ENCODE peak calls at places on chromosomes 1 and 21, in nine cellular contexts. One of them, this sample, is unnamed.

GRCh38 chr1:209486861-209487260 is 96.7 kb upstream of the CAMK1G start:
- DNase-seq in right atrium auricular region: no peak
- DNase-seq in PC-3: peak
- DNase-seq in GM10248: no peak
- DNase-seq in A549: no peak
- DNase-seq in HFFc6: peak
- DNase-seq in mucosa of descending colon: no peak
- DNase-seq in dorsolateral prefrontal cortex: no peak
- DNase-seq in activated B cell treated with CpG ODN at 0.5 μM for 24 hours: no peak
- DNase-seq in this sample: peak

GRCh38 chr1:94989911-94990463 is 63.1 kb upstream of the CNN3 start:
- DNase-seq in dorsolateral prefrontal cortex: no peak
- DNase-seq in activated B cell treated with CpG ODN at 0.5 μM for 24 hours: no peak
- DNase-seq in right atrium auricular region: no peak
- DNase-seq in GM10248: no peak
- DNase-seq in PC-3: no peak
- DNase-seq in mucosa of descending colon: no peak
- DNase-seq in HFFc6: no peak
- DNase-seq in A549: no peak
- DNase-seq in this sample: no peak

GRCh38 chr1:113981962-113982931 is 3.0 kb downstream of the OLFML3 start:
- DNase-seq in right atrium auricular region: peak
- DNase-seq in dorsolateral prefrontal cortex: no peak
- DNase-seq in activated B cell treated with CpG ODN at 0.5 μM for 24 hours: no peak
- DNase-seq in PC-3: no peak
- DNase-seq in GM10248: no peak
- DNase-seq in mucosa of descending colon: peak
- DNase-seq in A549: no peak
- DNase-seq in HFFc6: peak
- DNase-seq in this sample: peak

GRCh38 chr1:6969106-6969505 is 183.9 kb downstream of the CAMTA1 start:
- DNase-seq in right atrium auricular region: no peak
- DNase-seq in dorsolateral prefrontal cortex: no peak
- DNase-seq in HFFc6: peak
- DNase-seq in activated B cell treated with CpG ODN at 0.5 μM for 24 hours: no peak
- DNase-seq in GM10248: no peak
- DNase-seq in A549: no peak
- DNase-seq in mucosa of descending colon: no peak
- DNase-seq in PC-3: no peak
- DNase-seq in this sample: no peak

GRCh38 chr1:7043232-7043549 is 257.9 kb downstream of the CAMTA1 start:
- DNase-seq in HFFc6: no peak
- DNase-seq in activated B cell treated with CpG ODN at 0.5 μM for 24 hours: no peak
- DNase-seq in A549: no peak
- DNase-seq in right atrium auricular region: no peak
- DNase-seq in GM10248: no peak
- DNase-seq in PC-3: no peak
- DNase-seq in dorsolateral prefrontal cortex: no peak
- DNase-seq in mucosa of descending colon: no peak
- DNase-seq in this sample: no peak

GRCh38 chr21:38165466-38166213 is 91.2 kb upstream of the KCNJ15 start:
- DNase-seq in activated B cell treated with CpG ODN at 0.5 μM for 24 hours: no peak
- DNase-seq in A549: no peak
- DNase-seq in mucosa of descending colon: no peak
- DNase-seq in PC-3: no peak
- DNase-seq in right atrium auricular region: no peak
- DNase-seq in GM10248: no peak
- DNase-seq in HFFc6: no peak
- DNase-seq in dorsolateral prefrontal cortex: no peak
- DNase-seq in this sample: no peak

GRCh38 chr1:24641646-24642151 is 1.4 kb upstream of the SRRM1 start:
- DNase-seq in A549: no peak
- DNase-seq in GM10248: peak
- DNase-seq in HFFc6: no peak
- DNase-seq in right atrium auricular region: no peak
- DNase-seq in mucosa of descending colon: peak
- DNase-seq in dorsolateral prefrontal cortex: no peak
- DNase-seq in activated B cell treated with CpG ODN at 0.5 μM for 24 hours: peak
- DNase-seq in PC-3: no peak
- DNase-seq in this sample: peak

GRCh38 chr1:7652551-7653098 is 118.5 kb upstream of the VAMP3 start:
- DNase-seq in activated B cell treated with CpG ODN at 0.5 μM for 24 hours: no peak
- DNase-seq in GM10248: no peak
- DNase-seq in dorsolateral prefrontal cortex: no peak
- DNase-seq in mucosa of descending colon: no peak
- DNase-seq in right atrium auricular region: no peak
- DNase-seq in HFFc6: no peak
- DNase-seq in A549: no peak
- DNase-seq in PC-3: no peak
- DNase-seq in this sample: no peak

GRCh38 chr21:35316933-35317332 is 267.8 kb upstream of the RUNX1 start:
- DNase-seq in A549: no peak
- DNase-seq in dorsolateral prefrontal cortex: no peak
- DNase-seq in GM10248: no peak
- DNase-seq in HFFc6: no peak
- DNase-seq in activated B cell treated with CpG ODN at 0.5 μM for 24 hours: no peak
- DNase-seq in PC-3: no peak
- DNase-seq in mucosa of descending colon: no peak
- DNase-seq in right atrium auricular region: no peak
- DNase-seq in this sample: no peak

GRCh38 chr1:239587066-239587465 is 200.7 kb downstream of the CHRM3 start:
- DNase-seq in dorsolateral prefrontal cortex: no peak
- DNase-seq in right atrium auricular region: no peak
- DNase-seq in PC-3: no peak
- DNase-seq in A549: no peak
- DNase-seq in GM10248: no peak
- DNase-seq in HFFc6: no peak
- DNase-seq in activated B cell treated with CpG ODN at 0.5 μM for 24 hours: no peak
- DNase-seq in mucosa of descending colon: no peak
- DNase-seq in this sample: no peak

GRCh38 chr1:205345761-205346160 is 11.0 kb downstream of the KLHDC8A start:
- DNase-seq in mucosa of descending colon: no peak
- DNase-seq in activated B cell treated with CpG ODN at 0.5 μM for 24 hours: no peak
- DNase-seq in GM10248: no peak
- DNase-seq in A549: no peak
- DNase-seq in HFFc6: no peak
- DNase-seq in right atrium auricular region: no peak
- DNase-seq in dorsolateral prefrontal cortex: no peak
- DNase-seq in PC-3: no peak
- DNase-seq in this sample: no peak

GRCh38 chr1:205340674-205341073 is 16.0 kb downstream of the KLHDC8A start:
- DNase-seq in activated B cell treated with CpG ODN at 0.5 μM for 24 hours: no peak
- DNase-seq in GM10248: no peak
- DNase-seq in HFFc6: no peak
- DNase-seq in PC-3: no peak
- DNase-seq in right atrium auricular region: no peak
- DNase-seq in A549: no peak
- DNase-seq in dorsolateral prefrontal cortex: no peak
- DNase-seq in mucosa of descending colon: no peak
- DNase-seq in this sample: no peak

GRCh38 chr1:205346956-205347574 is 9.7 kb downstream of the KLHDC8A start:
- DNase-seq in HFFc6: no peak
- DNase-seq in right atrium auricular region: no peak
- DNase-seq in GM10248: no peak
- DNase-seq in A549: peak
- DNase-seq in PC-3: peak
- DNase-seq in activated B cell treated with CpG ODN at 0.5 μM for 24 hours: no peak
- DNase-seq in dorsolateral prefrontal cortex: no peak
- DNase-seq in mucosa of descending colon: no peak
- DNase-seq in this sample: no peak

GRCh38 chr1:205343431-205344009 is 13.2 kb downstream of the KLHDC8A start:
- DNase-seq in A549: peak
- DNase-seq in PC-3: no peak
- DNase-seq in activated B cell treated with CpG ODN at 0.5 μM for 24 hours: no peak
- DNase-seq in right atrium auricular region: no peak
- DNase-seq in dorsolateral prefrontal cortex: no peak
- DNase-seq in GM10248: no peak
- DNase-seq in HFFc6: no peak
- DNase-seq in mucosa of descending colon: no peak
- DNase-seq in this sample: no peak

DNA sequence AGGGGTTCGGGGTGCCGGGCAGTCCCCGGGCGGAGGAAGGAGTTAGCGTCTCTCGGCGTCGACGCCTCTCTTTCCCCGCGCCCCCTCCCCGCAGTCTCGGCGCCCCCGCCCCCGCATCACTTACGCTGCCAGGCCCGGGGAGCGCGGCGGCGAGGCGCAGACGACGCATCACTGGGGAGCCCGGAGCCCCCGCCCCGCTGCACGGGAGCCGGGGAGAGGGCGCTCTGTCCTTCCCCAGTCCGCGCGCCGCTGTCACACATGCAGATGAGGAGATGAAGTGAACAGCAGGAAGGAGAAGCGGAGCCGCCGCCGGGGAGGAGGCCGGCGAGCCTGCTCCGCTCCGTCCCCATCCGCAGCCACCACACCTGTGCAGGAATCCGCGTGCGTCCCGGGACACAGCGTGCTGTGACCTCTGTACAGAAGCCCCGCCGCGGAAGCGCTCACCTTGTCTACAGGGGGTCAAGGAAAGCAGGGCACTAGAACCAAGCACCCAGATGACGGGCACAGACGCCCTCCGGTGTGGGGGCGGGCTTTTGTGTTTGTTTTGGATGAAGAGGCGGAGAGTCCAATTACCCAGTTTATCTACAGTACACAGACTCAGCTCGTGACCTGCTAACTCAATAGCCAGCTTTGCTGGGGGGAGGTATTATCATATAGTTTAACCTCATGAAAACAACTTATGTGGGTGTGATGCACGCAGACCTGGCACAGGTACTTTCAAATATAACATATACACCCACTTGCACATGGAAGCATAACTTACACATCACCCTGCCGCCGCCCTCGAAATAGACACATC is 12.5 kb downstream of the KLHDC8A start:
- DNase-seq in right atrium auricular region: no peak
- DNase-seq in PC-3: no peak
- DNase-seq in dorsolateral prefrontal cortex: no peak
- DNase-seq in activated B cell treated with CpG ODN at 0.5 μM for 24 hours: peak
- DNase-seq in GM10248: no peak
- DNase-seq in HFFc6: no peak
- DNase-seq in A549: no peak
- DNase-seq in mucosa of descending colon: peak
- DNase-seq in this sample: no peak
- TF ChIP-seq CTCF in right atrium auricular region: no peak
- TF ChIP-seq CTCF in PC-3: no peak
- TF ChIP-seq CTCF in dorsolateral prefrontal cortex: no peak
- TF ChIP-seq CTCF in activated B cell treated with CpG ODN at 0.5 μM for 24 hours: no peak
- TF ChIP-seq CTCF in GM10248: no peak
- TF ChIP-seq CTCF in HFFc6: no peak
- TF ChIP-seq CTCF in A549: no peak
- TF ChIP-seq CTCF in mucosa of descending colon: no peak
- TF ChIP-seq CTCF in this sample: no peak

DNA sequence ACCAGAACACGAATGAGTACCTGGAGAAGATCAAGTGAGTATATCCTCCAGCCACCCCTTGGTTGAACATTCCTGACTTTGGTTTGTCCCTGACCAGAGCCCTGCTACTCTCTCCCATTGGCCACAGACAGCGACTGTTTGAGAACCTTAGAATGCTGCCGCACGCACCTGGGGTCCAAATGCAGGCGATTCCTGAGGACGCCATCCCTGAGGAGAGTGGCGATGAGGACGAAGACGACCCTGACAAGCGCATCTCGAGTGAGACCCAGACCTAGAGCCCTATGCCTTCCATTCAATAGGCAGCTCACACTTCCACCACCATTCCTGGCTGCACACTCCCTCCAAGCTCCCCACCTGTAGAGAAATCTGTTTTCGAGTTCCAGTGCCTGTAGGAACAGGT is 4.5 kb downstream of the MARCKSL1 start:
- DNase-seq in PC-3: no peak
- DNase-seq in activated B cell treated with CpG ODN at 0.5 μM for 24 hours: no peak
- DNase-seq in right atrium auricular region: no peak
- DNase-seq in mucosa of descending colon: no peak
- DNase-seq in A549: no peak
- DNase-seq in GM10248: no peak
- DNase-seq in HFFc6: no peak
- DNase-seq in dorsolateral prefrontal cortex: peak
- DNase-seq in this sample: no peak
- TF ChIP-seq CTCF in PC-3: no peak
- TF ChIP-seq CTCF in activated B cell treated with CpG ODN at 0.5 μM for 24 hours: no peak
- TF ChIP-seq CTCF in right atrium auricular region: no peak
- TF ChIP-seq CTCF in mucosa of descending colon: no peak
- TF ChIP-seq CTCF in A549: no peak
- TF ChIP-seq CTCF in GM10248: no peak
- TF ChIP-seq CTCF in HFFc6: no peak
- TF ChIP-seq CTCF in dorsolateral prefrontal cortex: no peak
- TF ChIP-seq CTCF in this sample: no peak

DNA sequence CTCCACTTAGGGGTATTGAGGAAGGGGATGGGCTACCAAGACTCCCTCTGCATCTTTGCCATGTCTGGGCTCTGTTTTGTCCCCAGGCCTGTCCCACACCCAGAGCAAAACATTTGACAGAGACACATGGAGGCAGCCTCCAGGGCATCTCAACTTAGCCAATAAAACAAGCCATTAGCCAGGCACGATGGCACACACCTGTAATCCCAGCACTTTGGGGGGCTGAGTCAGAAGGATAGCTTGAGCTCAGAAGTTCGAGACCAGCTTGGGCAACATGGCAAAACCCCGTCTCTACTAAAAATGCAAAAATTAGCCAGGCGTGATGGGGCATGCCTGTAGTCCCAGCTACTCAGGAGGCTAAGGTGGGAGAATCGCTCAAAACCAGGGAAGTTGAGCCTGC is 120.3 kb upstream of the IPO9 start:
- DNase-seq in HFFc6: no peak
- DNase-seq in activated B cell treated with CpG ODN at 0.5 μM for 24 hours: no peak
- DNase-seq in dorsolateral prefrontal cortex: no peak
- DNase-seq in GM10248: no peak
- DNase-seq in PC-3: no peak
- DNase-seq in mucosa of descending colon: no peak
- DNase-seq in A549: no peak
- DNase-seq in right atrium auricular region: no peak
- DNase-seq in this sample: no peak
- TF ChIP-seq CTCF in HFFc6: no peak
- TF ChIP-seq CTCF in activated B cell treated with CpG ODN at 0.5 μM for 24 hours: no peak
- TF ChIP-seq CTCF in dorsolateral prefrontal cortex: no peak
- TF ChIP-seq CTCF in GM10248: no peak
- TF ChIP-seq CTCF in PC-3: no peak
- TF ChIP-seq CTCF in mucosa of descending colon: no peak
- TF ChIP-seq CTCF in A549: no peak
- TF ChIP-seq CTCF in right atrium auricular region: no peak
- TF ChIP-seq CTCF in this sample: no peak

DNA sequence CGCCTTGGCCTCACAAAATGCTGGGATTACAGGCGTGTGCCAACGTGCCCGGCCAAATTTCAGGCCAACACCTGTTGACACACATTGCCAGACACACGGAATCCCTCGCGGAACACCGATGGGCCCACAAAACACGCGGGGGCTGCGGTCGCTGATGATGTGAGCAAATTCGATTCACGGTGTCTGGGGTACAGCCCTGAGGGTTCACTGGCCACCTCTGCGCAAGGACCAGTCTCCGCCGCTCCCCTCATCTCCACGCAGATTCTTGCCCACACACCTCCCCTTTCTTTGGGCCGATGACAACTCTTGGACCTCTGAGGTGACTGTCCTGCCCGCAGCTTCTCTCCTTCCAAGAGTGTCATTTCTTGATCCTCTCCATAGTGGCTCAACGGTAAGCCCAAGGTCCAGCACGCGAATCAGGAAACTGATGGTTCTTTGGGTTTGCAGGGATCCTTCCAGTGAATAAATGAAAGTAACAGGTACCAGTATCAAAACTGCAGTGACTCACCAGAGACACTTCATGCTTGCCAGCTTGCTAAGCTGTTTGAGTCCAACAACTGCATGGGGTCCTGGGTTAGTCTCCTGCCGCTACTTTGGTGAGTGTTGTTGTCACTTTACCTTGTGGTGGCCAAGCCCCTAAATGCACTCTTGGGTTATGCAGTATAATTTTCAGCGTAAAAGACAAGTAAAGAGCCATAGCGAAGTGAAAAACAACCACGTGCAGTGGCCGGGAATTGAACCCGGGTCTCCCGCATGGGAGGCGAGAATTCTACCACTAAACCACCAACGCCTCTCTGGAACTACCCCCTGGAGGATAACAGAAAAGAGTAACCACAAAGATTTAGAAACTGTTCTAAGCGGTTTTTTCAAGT is 11.0 kb upstream of the RNU1-3 start:
- DNase-seq in dorsolateral prefrontal cortex: no peak
- DNase-seq in mucosa of descending colon: peak
- DNase-seq in PC-3: peak
- DNase-seq in right atrium auricular region: no peak
- DNase-seq in A549: peak
- DNase-seq in activated B cell treated with CpG ODN at 0.5 μM for 24 hours: no peak
- DNase-seq in HFFc6: peak
- DNase-seq in GM10248: peak
- DNase-seq in this sample: peak
- TF ChIP-seq CTCF in dorsolateral prefrontal cortex: no peak
- TF ChIP-seq CTCF in mucosa of descending colon: no peak
- TF ChIP-seq CTCF in PC-3: no peak
- TF ChIP-seq CTCF in right atrium auricular region: no peak
- TF ChIP-seq CTCF in A549: no peak
- TF ChIP-seq CTCF in activated B cell treated with CpG ODN at 0.5 μM for 24 hours: no peak
- TF ChIP-seq CTCF in HFFc6: no peak
- TF ChIP-seq CTCF in GM10248: no peak
- TF ChIP-seq CTCF in this sample: no peak